ENCODE peak calls at places on chromosome 14, in five cellular contexts. H, K, N, B and T are unnamed samples.

GRCh38 chr14:101627913-101628257 is 66.6 kb downstream of the DIO3 start:
- DNase-seq in H (no peak), N (no peak), K (no peak), B (no peak), T (no peak)

GRCh38 chr14:69133206-69134125 is 19.5 kb downstream of the DCAF5 start:
- DNase-seq in H (no peak), K (no peak), B (peak; percentile 80), N (no peak), T (no peak)

GRCh38 chr14:96011609-96012008 is 27.6 kb upstream of the C14orf132 start:
- DNase-seq in N (no peak), B (no peak), K (no peak), H (no peak), T (no peak)

GRCh38 chr14:71583246-71583645 is 349.0 kb upstream of the RGS6 start:
- DNase-seq in N (no peak), H (no peak), K (no peak), B (peak; percentile 68), T (no peak)

GRCh38 chr14:82725188-82725587 is 1191.5 kb upstream of the SEL1L start:
- DNase-seq in B (no peak), H (no peak), N (no peak), K (no peak), T (no peak)

GRCh38 chr14:54642950-54643695 is 76.2 kb downstream of the SAMD4A start:
- DNase-seq in N (peak; percentile 47), K (no peak), H (peak; percentile 28), B (peak; percentile 57), T (no peak)

GRCh38 chr14:91339606-91340369 is 77.8 kb downstream of the CCDC88C start:
- DNase-seq in B (no peak), K (no peak), N (no peak), H (no peak), T (no peak)

GRCh38 chr14:53174918-53175317 is 21.8 kb upstream of the DDHD1 start:
- DNase-seq in K (no peak), B (no peak), N (no peak), H (no peak), T (no peak)

GRCh38 chr14:92022036-92022435 is 17.8 kb downstream of the TRIP11 start:
- DNase-seq in K (no peak), H (no peak), N (no peak), B (no peak), T (no peak)

GRCh38 chr14:89040438-89041244 is 216.2 kb downstream of the TTC8 start:
- DNase-seq in B (peak; percentile 91), H (peak; percentile 75), K (peak; percentile 87), N (peak; percentile 87), T (peak; percentile 64)

GRCh38 chr14:87109271-87109670 is 883.7 kb downstream of the GALC start:
- DNase-seq in H (no peak), B (no peak), N (no peak), K (no peak), T (no peak)

GRCh38 chr14:91164676-91165075 is 50.8 kb downstream of the DGLUCY start:
- DNase-seq in N (peak; percentile 98), H (no peak), B (no peak), K (no peak), T (peak; percentile 93)

GRCh38 chr14:36438883-36439282 is 81.1 kb downstream of the NKX2-1 start:
- DNase-seq in H (no peak), K (no peak), N (no peak), B (no peak), T (no peak)

GRCh38 chr14:99541677-99542470 is 60.7 kb downstream of the CCNK start:
- DNase-seq in K (no peak), N (no peak), B (no peak), H (no peak), T (no peak)

GRCh38 chr14:68691031-68691864 is 101.6 kb downstream of the ZFP36L1 start:
- DNase-seq in K (no peak), B (no peak), H (no peak), N (no peak), T (no peak)

GRCh38 chr14:78598046-78598652 is 428.0 kb downstream of the NRXN3 start:
- DNase-seq in K (peak; percentile 18), B (peak; percentile 72), H (peak; percentile 67), N (peak; percentile 74), T (no peak)

GRCh38 chr14:95052016-95052585 is 105.2 kb downstream of the DICER1 start:
- DNase-seq in K (no peak), H (no peak), B (no peak), N (no peak), T (no peak)

GRCh38 chr14:57828713-57829112 is 37.2 kb downstream of the SLC35F4 start:
- DNase-seq in B (no peak), N (no peak), K (no peak), H (no peak), T (no peak)

GRCh38 chr14:35050652-35051051 is 4.6 kb downstream of the FAM177A1 start:
- DNase-seq in K (no peak), B (peak; percentile 82), N (peak; percentile 57), H (no peak), T (no peak)

GRCh38 chr14:101937926-101938767 is 26.2 kb upstream of the DYNC1H1 start:
- DNase-seq in N (no peak), K (no peak), H (no peak), B (no peak), T (no peak)

GRCh38 chr14:94850332-94851211 is 80.7 kb upstream of the GSC start:
- DNase-seq in K (no peak), H (no peak), N (no peak), B (no peak), T (peak; percentile 71)